ENCODE peak calls at places on chromosomes 6 and 20, in four cellular contexts. Y is BJ, O is cardiac muscle cell, U is foreskin fibroblast. Q is an unnamed sample.

GRCh38 chr6:6918216-6918983 is 189.4 kb upstream of the RREB1 start:
- DNase-seq in Y (no peak), O (peak), U (peak), Q (no peak)

GRCh38 chr6:110877154-110877564 is 2.6 kb downstream of the AMD1 start:
- DNase-seq in U (no peak), O (no peak), Y (no peak), Q (no peak)

GRCh38 chr6:148972481-148972880 is 225.7 kb downstream of the UST start:
- DNase-seq in U (peak), Y (no peak), O (no peak), Q (no peak)

GRCh38 chr6:4351857-4352669 is 216.7 kb upstream of the ECI2 start:
- DNase-seq in Y (peak), U (peak), O (peak), Q (no peak)

GRCh38 chr6:82000551-82000950 is 247.0 kb downstream of the IBTK start:
- DNase-seq in U (no peak), Y (no peak), O (no peak), Q (no peak)

GRCh38 chr20:47989957-47990356 is 204.7 kb upstream of the SULF2 start:
- DNase-seq in O (no peak), Y (no peak), U (no peak), Q (no peak)

GRCh38 chr6:20565291-20565690 is 31.0 kb downstream of the CDKAL1 start:
- DNase-seq in O (no peak), Y (no peak), U (no peak), Q (no peak)

GRCh38 chr20:54257090-54257816 is 49.4 kb downstream of the PFDN4 start:
- DNase-seq in U (peak), O (peak), Y (peak), Q (no peak)

GRCh38 chr20:43840382-43841070 is 74.1 kb upstream of the TOX2 start:
- DNase-seq in Y (no peak), O (peak), U (peak), Q (no peak)

GRCh38 chr6:139944131-139944530 is 569.7 kb upstream of the CITED2 start:
- DNase-seq in Y (no peak), O (no peak), U (no peak), Q (no peak)

GRCh38 chr6:105499928-105500327 is 97.0 kb upstream of the PREP start:
- DNase-seq in U (peak), Y (no peak), O (no peak), Q (no peak)

GRCh38 chr6:14353263-14353662 is 235.7 kb downstream of the CD83 start:
- DNase-seq in U (no peak), O (no peak), Y (no peak), Q (no peak)

GRCh38 chr6:20632696-20633095 is 98.4 kb downstream of the CDKAL1 start:
- DNase-seq in U (no peak), O (no peak), Y (no peak), Q (no peak)

GRCh38 chr6:36616888-36617521 is 22.8 kb downstream of the SRSF3 start:
- DNase-seq in U (peak), Y (no peak), O (no peak), Q (peak)

GRCh38 chr6:137265574-137265973 is 46.4 kb upstream of the IFNGR1 start:
- DNase-seq in O (no peak), U (no peak), Y (no peak), Q (no peak)

GRCh38 chr6:19478992-19479391 is 358.2 kb upstream of the ID4 start:
- DNase-seq in U (peak), O (peak), Y (peak), Q (no peak)

GRCh38 chr6:160041608-160042007 is 72.7 kb downstream of the IGF2R start:
- DNase-seq in O (peak), Y (no peak), U (peak), Q (peak)

DNA sequence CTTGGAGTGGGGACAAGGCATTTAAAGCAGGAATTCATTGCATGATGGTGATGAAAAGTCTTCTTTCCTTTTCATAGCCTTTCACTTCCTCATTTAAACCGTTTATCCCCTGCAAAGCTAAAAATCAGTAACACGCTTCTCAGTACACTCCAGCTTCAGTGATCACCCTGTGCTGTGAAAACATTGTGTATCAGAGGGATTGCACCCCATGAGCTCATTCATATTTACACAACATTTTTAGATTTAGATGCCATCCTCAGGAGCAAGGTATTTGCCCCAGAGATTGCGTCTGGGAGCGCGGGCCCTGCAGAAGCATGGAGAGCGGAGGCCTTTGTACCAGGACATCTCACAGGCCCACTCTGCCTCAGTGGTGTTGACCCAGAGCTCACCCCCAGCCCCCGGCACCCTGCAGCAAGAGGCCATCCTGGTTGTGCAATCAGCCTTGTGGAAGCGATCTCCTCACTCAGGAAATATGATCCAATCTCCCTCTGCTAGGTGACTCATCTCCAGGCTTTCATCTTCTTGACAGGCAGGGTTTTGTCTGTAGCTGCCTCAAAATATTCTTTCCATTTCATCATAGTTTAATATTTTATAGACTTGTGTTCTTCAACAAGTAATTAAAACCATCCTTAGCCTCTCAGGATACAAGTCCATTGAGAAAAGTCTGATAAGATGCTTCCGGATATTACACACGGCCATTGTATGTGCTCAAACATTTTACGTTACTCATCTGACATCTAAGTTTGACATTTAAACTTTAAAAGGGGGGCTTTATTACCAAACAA is 38.9 kb upstream of the THBS2 start:
- DNase-seq in U (peak), Y (peak), O (peak), Q (no peak)
- H3K4me3 ChIP-seq in U (no peak), Y (no peak), O (no peak), Q (no peak)

DNA sequence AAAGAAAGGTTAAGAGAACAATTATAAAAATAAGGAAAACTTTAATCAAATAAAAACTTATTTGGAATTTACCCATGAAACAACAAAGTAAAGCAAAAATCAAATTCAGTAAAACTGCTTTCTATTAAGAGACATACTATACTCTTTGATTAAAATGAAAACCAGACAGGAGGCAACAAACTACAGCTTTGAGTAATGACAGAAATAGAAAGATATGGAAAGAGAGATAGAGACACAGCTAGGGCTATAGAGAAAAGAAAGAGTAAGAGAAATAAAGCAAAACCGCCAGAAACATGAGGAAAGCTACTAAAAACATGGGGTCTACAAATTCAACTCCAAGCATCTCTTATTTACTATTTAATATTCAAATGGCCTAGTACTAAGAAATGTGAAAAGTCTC is 67.6 kb downstream of the PHIP start:
- DNase-seq in Y (no peak), U (no peak), O (no peak), Q (no peak)
- H3K4me3 ChIP-seq in Y (no peak), U (no peak), O (peak), Q (no peak)

GRCh38 chr6:27141472-27142015 is 106.0 kb upstream of the PRSS16 start:
- DNase-seq in U (no peak), Y (no peak), O (no peak), Q (no peak)

GRCh38 chr6:27145731-27146455 is 101.6 kb upstream of the PRSS16 start:
- DNase-seq in U (peak), O (peak), Y (no peak), Q (peak)

GRCh38 chr6:27141013-27141412 is 106.5 kb upstream of the PRSS16 start:
- DNase-seq in U (no peak), O (no peak), Y (no peak), Q (no peak)

GRCh38 chr6:27144740-27145079 is 102.8 kb upstream of the PRSS16 start:
- DNase-seq in O (no peak), U (no peak), Y (no peak), Q (no peak)

GRCh38 chr6:27143474-27144026 is 104.0 kb upstream of the PRSS16 start:
- DNase-seq in U (no peak), O (no peak), Y (no peak), Q (no peak)
- H3K4me3 ChIP-seq in U (no peak), O (no peak), Y (no peak), Q (no peak)

DNA sequence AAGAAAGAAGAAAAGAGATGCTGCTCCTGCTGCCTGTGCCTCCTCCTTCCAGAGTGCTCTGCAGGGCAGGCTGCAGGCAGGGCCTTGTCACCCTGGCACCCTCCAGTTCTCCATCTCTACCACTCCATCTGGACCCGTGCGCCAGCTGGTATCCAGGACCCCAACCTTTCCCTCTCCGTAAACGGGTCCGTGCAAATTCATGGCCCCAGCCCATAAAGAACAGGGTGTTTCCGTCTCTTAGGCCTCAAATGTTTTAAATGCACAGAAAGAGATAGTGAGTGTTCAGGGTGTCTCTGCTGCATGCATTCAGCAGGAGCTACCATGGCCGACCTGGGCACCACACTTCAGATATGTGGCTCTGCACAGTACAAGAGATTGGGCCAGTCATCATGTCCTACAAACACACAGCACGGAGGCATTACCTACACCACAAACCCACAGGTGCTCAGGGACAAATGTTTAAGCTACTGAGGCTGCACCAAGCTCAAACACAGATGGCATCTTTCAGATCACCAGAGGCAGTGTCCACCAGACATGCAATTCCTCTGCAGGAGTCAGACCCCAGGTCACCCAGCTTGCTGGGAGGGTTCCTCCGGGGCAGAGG is 258.1 kb downstream of the DLL1 start:
- DNase-seq in Y (no peak), U (no peak), O (no peak), Q (no peak)
- H3K4me3 ChIP-seq in Y (no peak), U (no peak), O (no peak), Q (no peak)

GRCh38 chr20:50691585-50692552 is 527 bp upstream of the RIPOR3 start:
- DNase-seq in U (peak), Y (peak), O (peak), Q (no peak)

GRCh38 chr20:50688256-50688655 is 3.1 kb downstream of the RIPOR3 start:
- DNase-seq in Y (no peak), U (no peak), O (no peak), Q (no peak)

GRCh38 chr20:50690562-50690978 is 772 bp downstream of the RIPOR3 start:
- DNase-seq in Y (no peak), U (no peak), O (no peak), Q (no peak)

GRCh38 chr20:50690979-50691584 is at the start of gene RIPOR3:
- DNase-seq in O (peak), U (peak), Y (no peak), Q (no peak)

GRCh38 chr20:50689864-50690263 is 1.5 kb downstream of the RIPOR3 start:
- DNase-seq in Y (no peak), O (peak), U (peak), Q (no peak)
- H3K4me3 ChIP-seq in Y (no peak), O (no peak), U (peak), Q (no peak)

DNA sequence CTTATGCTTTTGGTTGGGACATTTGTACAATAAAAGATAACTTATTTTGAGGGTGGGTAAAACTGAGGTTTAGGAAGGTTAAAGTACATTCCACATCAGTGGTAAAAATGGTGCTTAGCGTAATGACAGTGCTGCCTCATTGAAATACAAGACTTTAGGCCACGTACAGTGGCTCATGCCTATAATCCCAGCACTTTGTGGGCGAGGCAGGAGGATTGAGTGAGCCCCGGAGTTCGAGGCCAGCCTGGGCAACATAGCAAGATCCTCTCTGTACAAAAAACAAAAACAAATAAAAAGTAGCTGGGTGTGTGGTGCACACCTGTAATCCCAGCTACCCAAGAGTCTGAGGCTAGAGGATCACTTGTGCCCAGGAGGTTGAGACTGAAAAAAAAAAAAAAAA is 2.3 kb upstream of the KIAA0319 start:
- DNase-seq in U (no peak), Y (no peak), O (no peak), Q (no peak)
- H3K4me3 ChIP-seq in U (no peak), Y (no peak), O (no peak), Q (no peak)

GRCh38 chr6:32638521-32639219 is 1.5 kb downstream of the HLA-DQA1 start:
- DNase-seq in U (no peak), O (no peak), Y (no peak), Q (no peak)
- H3K4me3 ChIP-seq in U (no peak), O (no peak), Y (no peak), Q (no peak)

DNA sequence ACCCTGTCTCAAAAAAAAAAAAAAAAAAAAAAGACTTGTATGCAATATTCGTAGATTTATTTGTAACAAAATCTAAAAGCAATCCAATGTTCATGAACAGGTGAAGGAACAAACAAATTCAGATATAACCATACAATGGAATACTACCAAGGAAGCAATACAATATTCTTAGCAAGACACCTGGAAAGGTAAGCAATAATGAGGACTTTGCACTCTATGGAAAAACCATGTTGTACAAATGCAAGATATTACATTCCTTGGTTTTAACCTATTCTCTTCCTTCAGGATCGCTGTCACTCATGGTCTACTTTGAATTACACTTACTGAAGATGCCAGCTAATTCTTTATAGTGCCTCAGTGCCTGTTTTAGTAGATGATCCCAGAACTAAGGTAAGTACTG is 14.7 kb upstream of the ADGRF1 start:
- DNase-seq in O (no peak), U (no peak), Y (no peak), Q (no peak)
- H3K4me3 ChIP-seq in O (no peak), U (no peak), Y (no peak), Q (no peak)